ENCODE peak calls at places on chromosomes 12 and 14, in five cellular contexts. I is left ventricle myocardium inferior, F is suprapubic skin, B is tibial nerve, A is keratinocyte. X is an unnamed sample.
A peak's percentile ranks its signal among the peaks of the same experiment; 100 is the strongest.

GRCh38 chr14:63493246-63493645 is 49.9 kb downstream of the PPP2R5E start:
- DNase-seq in I (no peak), F (no peak), B (no peak), A (no peak), X (no peak)

GRCh38 chr12:107404981-107405380 is 280.6 kb upstream of the PWP1 start:
- DNase-seq in I (no peak), F (no peak), B (no peak), A (no peak), X (peak; percentile 43)

GRCh38 chr14:65976771-65977170 is 509.4 kb upstream of the CCDC196 start:
- DNase-seq in I (no peak), F (no peak), B (no peak), A (no peak), X (no peak)

GRCh38 chr14:80663541-80663940 is 278.0 kb downstream of the CEP128 start:
- DNase-seq in I (no peak), F (no peak), B (no peak), A (no peak), X (no peak)

GRCh38 chr14:72738181-72738611 is 155.7 kb downstream of the DPF3 start:
- DNase-seq in I (no peak), F (no peak), B (no peak), A (no peak), X (no peak)

GRCh38 chr12:64826234-64826633 is 1.8 kb downstream of the TBC1D30 start:
- DNase-seq in I (peak; percentile 51), F (no peak), B (no peak), A (no peak), X (peak; percentile 55)

GRCh38 chr14:67502867-67503266 is 14.3 kb upstream of the TMEM229B start:
- DNase-seq in I (no peak), F (no peak), B (no peak), A (no peak), X (no peak)

GRCh38 chr12:50888666-50889065 is 45.9 kb downstream of the TMPRSS12 start:
- DNase-seq in I (no peak), F (no peak), B (no peak), A (no peak), X (no peak)

GRCh38 chr12:31672521-31672920 is 13.0 kb downstream of the ETFBKMT start:
- DNase-seq in I (no peak), F (no peak), B (no peak), A (no peak), X (no peak)

GRCh38 chr14:41235466-41235865 is 371.2 kb upstream of the LRFN5 start:
- DNase-seq in I (no peak), F (no peak), B (no peak), A (no peak), X (no peak)

GRCh38 chr14:91145396-91146160 is 31.7 kb downstream of the DGLUCY start:
- DNase-seq in I (no peak), F (no peak), B (no peak), A (no peak), X (no peak)

GRCh38 chr14:69106451-69106850 is 46.5 kb downstream of the DCAF5 start:
- DNase-seq in I (no peak), F (no peak), B (no peak), A (no peak), X (no peak)

GRCh38 chr14:21057803-21058675 is at the start of gene RNASE8:
- DNase-seq in I (no peak), F (no peak), B (no peak), A (no peak), X (no peak)

GRCh38 chr12:105233045-105233905 is 2.7 kb downstream of the APPL2 start:
- DNase-seq in I (no peak), F (no peak), B (no peak), A (no peak), X (no peak)

GRCh38 chr14:53148612-53149202 is 4.4 kb downstream of the DDHD1 start:
- DNase-seq in I (no peak), F (no peak), B (no peak), A (no peak), X (no peak)

GRCh38 chr14:85197976-85198375 is 332.0 kb upstream of the FLRT2 start:
- DNase-seq in I (no peak), F (no peak), B (no peak), A (no peak), X (no peak)

GRCh38 chr14:85190251-85190650 is 339.7 kb upstream of the FLRT2 start:
- DNase-seq in I (no peak), F (no peak), B (no peak), A (no peak), X (no peak)

GRCh38 chr14:85191986-85192385 is 338.0 kb upstream of the FLRT2 start:
- DNase-seq in I (no peak), F (no peak), B (no peak), A (no peak), X (no peak)

DNA sequence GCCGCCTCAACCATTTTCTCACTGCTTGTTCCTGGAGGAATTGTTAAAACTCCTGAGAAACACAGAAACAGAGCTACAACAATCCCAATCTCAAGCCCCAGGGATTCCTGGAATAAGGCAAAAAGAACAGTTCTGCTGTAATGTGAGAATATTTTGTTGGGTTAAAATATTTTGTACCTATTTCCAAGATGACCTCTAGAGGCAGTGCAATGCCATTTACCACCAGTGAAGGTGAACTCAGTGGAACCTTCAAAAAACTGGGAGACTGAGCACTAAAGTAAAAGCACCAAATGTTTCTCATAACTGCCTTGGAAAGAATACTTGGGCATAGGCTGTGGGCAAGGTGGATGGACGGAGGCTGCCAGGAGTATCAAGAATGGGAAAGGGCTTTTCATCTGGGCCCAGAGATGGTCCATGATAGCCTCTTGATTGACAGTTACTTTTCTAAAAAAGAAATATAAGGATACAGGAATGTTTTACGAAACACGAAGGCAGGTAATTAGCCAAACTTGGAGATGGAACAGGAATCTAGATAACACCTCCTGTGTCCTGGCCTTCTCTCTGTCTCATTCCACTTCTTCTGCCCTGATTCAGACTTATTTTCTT is 334.0 kb upstream of the FLRT2 start:
- DNase-seq in I (no peak), F (no peak), B (no peak), A (no peak), X (no peak)
- TF ChIP-seq CTCF in I (peak; percentile 52), F (peak; percentile 40), B (no peak), A (peak; percentile 63), X (peak; percentile 24)

GRCh38 chr12:132748319-132748718 is 13.3 kb downstream of the ANKLE2 start:
- DNase-seq in I (no peak), F (no peak), B (no peak), A (no peak), X (no peak)
- TF ChIP-seq CTCF in I (no peak), F (no peak), B (no peak), A (no peak), X (no peak)

GRCh38 chr12:2291947-2292346 is 239.2 kb downstream of the CACNA1C start:
- DNase-seq in I (no peak), F (no peak), B (no peak), A (no peak), X (no peak)
- TF ChIP-seq CTCF in I (no peak), F (no peak), B (no peak), A (no peak), X (no peak)

GRCh38 chr12:12561305-12562015 is 1.2 kb downstream of the DUSP16 start:
- DNase-seq in I (peak; percentile 70), F (peak; percentile 89), B (peak; percentile 37), A (no peak), X (peak; percentile 55)
- TF ChIP-seq CTCF in I (no peak), F (peak; percentile 7), B (no peak), A (no peak), X (no peak)

GRCh38 chr12:120444676-120445075 is 1.5 kb downstream of the TRIAP1 start:
- DNase-seq in I (no peak), F (no peak), B (no peak), A (no peak), X (no peak)

GRCh38 chr12:120438495-120439198 is 734 bp downstream of the COX6A1 start:
- DNase-seq in I (no peak), F (no peak), B (no peak), A (no peak), X (no peak)

GRCh38 chr12:120437735-120438494 is at the start of gene COX6A1:
- DNase-seq in I (peak; percentile 95), F (peak; percentile 98), B (peak; percentile 79), A (peak; percentile 98), X (peak; percentile 98)

DNA sequence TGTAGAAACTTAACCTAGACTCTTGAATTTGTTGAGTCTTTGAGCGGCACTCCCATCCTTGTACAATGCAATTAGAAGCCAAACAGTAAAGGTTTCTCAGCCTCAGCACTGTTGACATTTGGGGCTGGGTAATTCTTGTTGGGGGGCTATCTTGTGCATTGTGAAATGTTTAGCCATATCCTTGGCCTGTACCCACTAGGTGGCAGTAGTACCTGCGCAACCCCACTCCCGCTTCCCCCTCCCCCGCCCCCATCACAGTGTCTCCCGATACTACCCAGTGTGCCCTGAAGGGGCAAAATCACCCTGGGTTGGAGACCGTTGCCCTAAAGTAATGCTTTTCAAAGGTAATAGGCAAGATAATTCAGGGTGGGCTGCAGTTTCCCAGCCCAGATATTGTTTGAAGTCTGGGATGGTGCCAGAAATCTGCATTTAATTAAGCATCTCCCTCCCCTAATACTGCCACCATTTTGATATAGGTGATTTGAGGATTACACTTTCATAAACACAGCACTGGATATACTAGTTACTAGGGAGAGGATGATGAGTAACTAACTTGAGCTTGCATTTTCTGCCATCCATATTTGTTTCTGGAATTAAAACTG is 1.8 kb downstream of the COX6A1 start:
- DNase-seq in I (peak; percentile 29), F (no peak), B (no peak), A (peak; percentile 30), X (peak; percentile 70)
- TF ChIP-seq CTCF in I (peak; percentile 73), F (peak; percentile 62), B (peak; percentile 33), A (peak; percentile 42), X (peak; percentile 86)

X was measured in Calu3.